ENCODE peak calls at places on chromosomes 1 and 21, in nine cellular contexts. W, B, X, T, J, G, I, E and Y are unnamed samples.

GRCh38 chr21:14241322-14241721 is 25.4 kb downstream of the RBM11 start:
- DNase-seq in E (no peak), J (no peak), T (no peak), X (no peak), G (no peak), B (no peak), W (no peak), I (no peak), Y (no peak)

GRCh38 chr1:44810101-44810761 is 1.9 kb downstream of the BTBD19 start:
- DNase-seq in I (no peak), J (peak; percentile 68), E (peak; percentile 80), T (no peak), B (no peak), X (no peak), G (peak; percentile 48), W (peak; percentile 41), Y (peak; percentile 92)

GRCh38 chr1:150259758-150260669 is 2.4 kb downstream of the CA14 start:
- DNase-seq in B (no peak), I (peak; percentile 73), T (no peak), J (peak; percentile 72), E (no peak), X (no peak), G (no peak), W (peak; percentile 92), Y (no peak)

GRCh38 chr1:1434131-1434811 is 1.2 kb upstream of the VWA1 start:
- DNase-seq in X (no peak), I (no peak), B (peak; percentile 13), W (peak; percentile 91), E (peak; percentile 83), J (peak; percentile 82), G (no peak), T (no peak), Y (peak; percentile 54)

GRCh38 chr21:46051379-46051770 is 46.5 kb upstream of the COL6A2 start:
- DNase-seq in T (no peak), G (no peak), X (no peak), B (no peak), E (no peak), W (no peak), J (peak; percentile 15), I (no peak), Y (no peak)

GRCh38 chr1:53111073-53111556 is 31.3 kb downstream of the SLC1A7 start:
- DNase-seq in W (no peak), J (no peak), T (no peak), E (no peak), G (no peak), B (peak; percentile 45), I (no peak), X (peak; percentile 18), Y (no peak)

GRCh38 chr1:201213926-201214325 is 23.3 kb downstream of the IGFN1 start:
- DNase-seq in X (no peak), G (no peak), I (no peak), W (no peak), T (no peak), B (no peak), J (no peak), E (no peak), Y (no peak)

GRCh38 chr21:45421071-45421845 is 16.3 kb downstream of the COL18A1 start:
- DNase-seq in T (no peak), I (no peak), X (no peak), G (no peak), B (no peak), W (peak; percentile 45), E (peak; percentile 47), J (peak; percentile 56), Y (peak; percentile 45)

GRCh38 chr1:82525378-82525777 is 724.6 kb downstream of the ADGRL2 start:
- DNase-seq in T (no peak), G (no peak), W (no peak), E (no peak), X (no peak), I (no peak), J (no peak), B (no peak), Y (no peak)

GRCh38 chr1:233477359-233477758 is 136.5 kb upstream of the KCNK1 start:
- DNase-seq in E (no peak), B (no peak), W (no peak), J (no peak), T (no peak), X (no peak), I (no peak), G (no peak), Y (no peak)

GRCh38 chr1:167447521-167448136 is 70.7 kb downstream of the CD247 start:
- DNase-seq in I (no peak), J (no peak), W (peak; percentile 78), B (no peak), X (no peak), T (peak; percentile 52), E (no peak), G (peak; percentile 80), Y (no peak)

GRCh38 chr1:80776286-80776685 is 1024.4 kb upstream of the ADGRL2 start:
- DNase-seq in E (no peak), J (no peak), B (no peak), I (no peak), W (no peak), G (no peak), X (no peak), T (no peak), Y (no peak)

GRCh38 chr1:164559342-164560070 is 522 bp downstream of the PBX1 start:
- DNase-seq in T (no peak), E (no peak), J (peak; percentile 60), I (peak; percentile 73), B (peak; percentile 11), X (no peak), W (peak; percentile 79), G (no peak), Y (peak; percentile 80)

GRCh38 chr1:177571076-177571475 is 398.8 kb downstream of the SEC16B start:
- DNase-seq in X (no peak), E (no peak), B (no peak), W (peak; percentile 59), I (no peak), J (no peak), T (no peak), G (no peak), Y (no peak)

GRCh38 chr21:41396452-41397107 is 29.5 kb upstream of the MX1 start:
- DNase-seq in W (peak; percentile 63), T (no peak), B (no peak), J (no peak), G (no peak), E (no peak), I (no peak), X (no peak), Y (peak; percentile 55)

GRCh38 chr1:234911787-234912186 is 216.8 kb downstream of the TOMM20 start:
- DNase-seq in T (peak; percentile 48), X (no peak), I (no peak), E (peak; percentile 74), W (no peak), B (no peak), G (no peak), J (no peak), Y (no peak)

GRCh38 chr1:236066828-236067386 is 2.0 kb upstream of the NID1 start:
- DNase-seq in X (no peak), J (no peak), E (peak; percentile 75), T (peak; percentile 37), I (no peak), G (no peak), B (no peak), W (no peak), Y (no peak)

GRCh38 chr1:83845437-83846071 is 153.4 kb downstream of the TTLL7 start:
- DNase-seq in B (no peak), G (no peak), T (no peak), E (no peak), I (no peak), J (no peak), W (no peak), X (no peak), Y (no peak)

GRCh38 chr1:234725177-234726132 is 115.5 kb upstream of the IRF2BP2 start:
- DNase-seq in J (peak; percentile 56), W (no peak), X (no peak), B (no peak), E (no peak), T (no peak), G (peak; percentile 68), I (no peak), Y (no peak)

GRCh38 chr1:10692401-10693021 is 103.9 kb downstream of the CASZ1 start:
- DNase-seq in X (no peak), G (peak; percentile 82), I (no peak), T (peak; percentile 41), J (no peak), B (no peak), W (no peak), E (no peak), Y (no peak)

GRCh38 chr1:226625832-226626576 is 77.4 kb downstream of the STUM start:
- DNase-seq in E (peak; percentile 30), J (no peak), T (no peak), G (no peak), B (no peak), W (no peak), X (no peak), I (no peak), Y (peak; percentile 55)
- H3K4me3 ChIP-seq in E (no peak overlapping the region), J (no peak overlapping the region), T (peak overlapping the region; percentile 45), G (no peak overlapping the region), B (no peak overlapping the region), W (no peak overlapping the region), X (no peak overlapping the region), I (no peak overlapping the region), Y (no peak overlapping the region)

GRCh38 chr1:32988665-32989064 is 24.1 kb upstream of the RNF19B start:
- DNase-seq in T (no peak), G (no peak), J (no peak), W (no peak), E (no peak), I (no peak), X (peak; percentile 94), B (peak; percentile 95), Y (no peak)
- H3K4me1 ChIP-seq in T (no peaks in the 10 kb centered on the region), G (peaks cover 28% of the 10 kb centered on the region), J (peaks cover 10% of the 10 kb centered on the region), W (peaks cover 8% of the 10 kb centered on the region), E (peaks cover 34% of the 10 kb centered on the region), I (peaks cover 15% of the 10 kb centered on the region), X (peaks cover 27% of the 10 kb centered on the region), B (peaks cover 44% of the 10 kb centered on the region), Y (no peaks in the 10 kb centered on the region)

GRCh38 chr1:51296379-51297357 is 33.7 kb downstream of the TTC39A start:
- DNase-seq in T (peak; percentile 51), E (peak; percentile 90), G (peak; percentile 74), J (peak; percentile 93), B (peak; percentile 41), I (peak; percentile 83), X (peak; percentile 62), W (peak; percentile 99), Y (peak; percentile 95)
- H3K4me3 ChIP-seq in T (peak overlapping the region; percentile 6), E (peak overlapping the region; percentile 60), G (peak overlapping the region; percentile 40), J (peak overlapping the region; percentile 36), B (peak overlapping the region; percentile 27), I (no peak overlapping the region), X (peak overlapping the region; percentile 11), W (no peak overlapping the region), Y (peak overlapping the region; percentile 14)

DNA sequence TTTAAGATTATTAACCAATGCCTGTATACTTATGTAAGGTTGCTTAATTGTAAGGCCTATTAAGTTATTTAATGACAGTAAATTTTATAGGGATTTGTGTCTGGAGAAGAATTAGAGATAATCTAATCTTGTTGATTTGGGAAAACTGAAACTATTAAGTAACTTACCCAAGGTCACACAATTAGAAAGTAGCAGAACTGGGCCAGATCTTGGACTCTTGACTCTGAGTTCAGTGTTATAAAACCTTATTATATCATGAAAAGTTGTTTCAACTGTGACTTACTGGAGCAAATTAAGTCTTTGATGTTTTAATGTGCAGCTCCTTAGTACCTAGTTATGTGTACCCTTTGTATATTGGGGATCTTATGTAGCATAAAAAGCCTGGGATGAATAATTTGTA is 38.6 kb downstream of the CAMTA1 start:
- DNase-seq in T (no peak), I (no peak), W (no peak), E (no peak), X (no peak), G (no peak), J (no peak), B (no peak), Y (no peak)
- H3K4me1 ChIP-seq in T (peaks cover 6% of the 10 kb centered on the region), I (no peaks in the 10 kb centered on the region), W (no peaks in the 10 kb centered on the region), E (peaks cover 5% of the 10 kb centered on the region), X (peaks cover 13% of the 10 kb centered on the region), G (peaks cover 11% of the 10 kb centered on the region), J (peaks cover 8% of the 10 kb centered on the region), B (peaks cover 4% of the 10 kb centered on the region), Y (peaks cover 27% of the 10 kb centered on the region)

GRCh38 chr1:22976461-22977243 is 4.0 kb upstream of the LACTBL1 start:
- DNase-seq in E (no peak), B (peak; percentile 72), J (no peak), W (peak; percentile 93), G (peak; percentile 78), T (peak; percentile 9), I (peak; percentile 69), X (peak; percentile 85), Y (no peak)
- H3K4me3 ChIP-seq in E (no peak overlapping the region), B (no peak overlapping the region), J (no peak overlapping the region), W (no peak overlapping the region), G (no peak overlapping the region), T (no peak overlapping the region), I (no peak overlapping the region), X (no peak overlapping the region), Y (no peak overlapping the region)